ENCODE peak calls at places on chromosomes 13 and 19, in five cellular contexts. O is upper lobe of left lung, I is psoas muscle, V is osteoblast, E is cardiac muscle cell. J is an unnamed sample.

GRCh38 chr19:17797397-17798201 is 2.7 kb downstream of the B3GNT3 start:
- DNase-seq in V (peak; percentile 62), I (no peak), O (no peak), E (no peak), J (peak; percentile 79)

GRCh38 chr19:29629836-29630534 is 23.9 kb downstream of the POP4 start:
- DNase-seq in V (no peak), I (no peak), E (no peak), O (no peak), J (no peak)

GRCh38 chr13:37910790-37911189 is 41.2 kb upstream of the TRPC4 start:
- DNase-seq in V (no peak), O (no peak), E (no peak), I (no peak), J (no peak)

GRCh38 chr13:72539925-72540324 is 187.5 kb downstream of the MZT1 start:
- DNase-seq in V (no peak), O (no peak), E (no peak), I (no peak), J (no peak)

GRCh38 chr19:19269952-19270694 is 3.0 kb downstream of the TM6SF2 start:
- DNase-seq in E (no peak), I (no peak), O (no peak), V (peak; percentile 78), J (no peak)

GRCh38 chr13:35804901-35805300 is 326.3 kb downstream of the DCLK1 start:
- DNase-seq in V (no peak), O (no peak), I (no peak), E (no peak), J (no peak)

GRCh38 chr19:8180018-8180417 is 29.2 kb upstream of the CERS4 start:
- DNase-seq in V (no peak), O (no peak), E (no peak), I (no peak), J (peak; percentile 45)

GRCh38 chr19:13122980-13123957 is 5.2 kb downstream of the NACC1 start:
- DNase-seq in E (no peak), V (peak; percentile 29), I (no peak), O (no peak), J (no peak)

GRCh38 chr19:15123900-15124299 is 16.7 kb downstream of the SYDE1 start:
- DNase-seq in E (no peak), I (peak; percentile 73), O (no peak), V (peak; percentile 87), J (no peak)

GRCh38 chr13:60147361-60147760 is 16.4 kb downstream of the DIAPH3 start:
- DNase-seq in V (no peak), I (no peak), O (no peak), E (no peak), J (no peak)

GRCh38 chr19:40521276-40521675 is 54.5 kb downstream of the SPTBN4 start:
- DNase-seq in E (no peak), I (no peak), O (no peak), V (no peak), J (no peak)

GRCh38 chr13:57601536-57601935 is 30.0 kb upstream of the PCDH17 start:
- DNase-seq in I (no peak), O (no peak), E (no peak), V (no peak), J (no peak)

GRCh38 chr13:87527036-87527435 is 144.1 kb upstream of the SLITRK5 start:
- DNase-seq in I (no peak), V (no peak), E (no peak), O (no peak), J (no peak)

GRCh38 chr19:6060600-6061391 is 49.5 kb downstream of the RFX2 start:
- DNase-seq in O (peak; percentile 56), V (peak; percentile 81), I (peak; percentile 59), E (no peak), J (no peak)
- TF ChIP-seq CTCF in O (no peak), V (no peak), I (no peak), E (no peak), J (no peak)

DNA sequence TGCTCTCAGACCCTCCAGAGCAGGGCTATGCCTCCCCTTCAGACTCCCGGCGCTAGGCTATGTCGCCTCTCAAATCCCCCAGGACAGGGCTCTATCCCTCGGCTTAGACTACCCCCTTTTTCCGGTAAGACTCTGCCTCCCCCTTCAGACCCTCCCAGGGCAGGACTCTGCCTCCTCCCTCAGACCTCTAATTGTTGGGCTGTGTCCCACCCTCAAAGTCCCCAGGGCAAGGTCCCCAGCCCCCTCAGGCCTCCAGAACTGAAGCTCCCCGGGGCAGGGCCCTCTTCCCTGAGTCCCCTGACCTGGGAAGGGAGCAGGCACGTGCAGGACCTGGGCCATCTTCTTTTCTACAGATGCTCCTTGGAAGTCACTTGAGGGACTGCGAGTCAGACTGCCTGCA is 3.2 kb downstream of the KANK2 start:
- DNase-seq in O (no peak), E (no peak), I (no peak), V (peak; percentile 66), J (no peak)
- H3K27me3 ChIP-seq in O (no peaks in the 10 kb centered on the region), E (no peaks in the 10 kb centered on the region), I (no peaks in the 10 kb centered on the region), V (no peaks in the 10 kb centered on the region), J (no peaks in the 10 kb centered on the region)

GRCh38 chr13:66399873-66400272 is 830.3 kb downstream of the PCDH9 start:
- DNase-seq in E (no peak), I (no peak), O (no peak), V (no peak), J (no peak)
- TF ChIP-seq CTCF in E (no peak), I (no peak), O (no peak), V (no peak), J (no peak)

GRCh38 chr19:50273821-50274220 is 55.4 kb downstream of the KCNC3 start:
- DNase-seq in E (no peak), O (no peak), I (no peak), V (no peak), J (no peak)

GRCh38 chr19:50277966-50278580 is 51.1 kb downstream of the KCNC3 start:
- DNase-seq in I (no peak), O (no peak), V (no peak), E (no peak), J (no peak)

GRCh38 chr19:50275577-50276368 is 53.4 kb downstream of the KCNC3 start:
- DNase-seq in I (no peak), E (no peak), V (no peak), O (no peak), J (no peak)

GRCh38 chr19:50280074-50280473 is 49.1 kb downstream of the KCNC3 start:
- DNase-seq in V (no peak), I (no peak), O (no peak), E (no peak), J (no peak)

DNA sequence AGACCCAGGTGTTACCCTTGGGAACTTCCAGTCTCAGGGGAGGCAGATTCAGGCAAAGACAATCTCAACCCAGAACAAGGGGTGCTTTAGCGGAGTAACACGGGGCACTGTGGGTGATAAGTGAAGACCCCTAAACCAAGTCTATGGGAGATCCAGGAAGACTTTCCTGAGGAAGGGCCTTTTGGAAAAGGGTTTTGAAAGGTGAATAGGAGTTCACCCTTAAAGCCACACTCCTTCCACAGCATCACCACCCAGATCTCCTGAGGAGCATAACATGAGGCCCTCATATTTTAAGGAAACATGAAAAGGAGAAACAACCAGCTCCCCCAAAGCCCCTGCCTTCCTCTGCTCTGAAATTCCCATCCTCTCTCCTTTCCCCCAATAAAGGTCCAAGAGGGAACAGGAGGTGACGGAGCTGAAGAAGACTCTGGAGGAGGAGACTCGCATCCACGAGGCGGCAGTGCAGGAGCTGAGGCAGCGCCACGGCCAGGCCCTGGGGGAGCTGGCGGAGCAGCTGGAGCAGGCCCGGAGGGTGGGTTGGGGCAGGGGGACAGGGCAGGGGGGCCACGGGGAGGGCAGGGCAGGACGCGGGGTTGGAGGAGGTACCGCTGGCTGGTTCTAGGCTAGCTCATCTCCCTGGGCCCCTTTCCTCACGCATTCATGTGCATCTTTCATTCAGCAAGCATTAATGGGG is 52.7 kb downstream of the KCNC3 start:
- DNase-seq in E (no peak), O (no peak), I (no peak), V (no peak), J (no peak)
- H3K27me3 ChIP-seq in E (no peaks in the 10 kb centered on the region), O (no peaks in the 10 kb centered on the region), I (no peaks in the 10 kb centered on the region), V (no peaks in the 10 kb centered on the region), J (no peaks in the 10 kb centered on the region)